ENCODE peak calls at places on chromosomes 11 and 22, in four cellular contexts. I is stimulated activated CD4-positive, alpha-beta T cell treated with anti-CD3 and anti-CD28 coated beads, Interleukin-12 subunit alpha, Interleukin-12 subunit beta, amount 100 ng/mL, for 4 hours; K is stimulated activated CD8-positive, alpha-beta memory T cell treated with anti-CD3 and anti-CD28 coated beads, Interleukin-15, amount 100 ng/mL, for 24 hours; R is CD4-positive, alpha-beta T cell. E is an unnamed sample.

GRCh38 chr11:29022676-29023075 is 914.5 kb downstream of the METTL15 start:
- DNase-seq in I (no peak), K (no peak), R (no peak), E (no peak)

GRCh38 chr22:25419247-25420113 is 145.0 kb upstream of the GRK3 start:
- DNase-seq in I (no peak), K (no peak), R (no peak), E (peak)

GRCh38 chr11:1876361-1877063 is 15.2 kb downstream of the PRR33 start:
- DNase-seq in I (no peak), K (no peak), R (no peak), E (peak)

GRCh38 chr22:36595968-36596367 is 67.0 kb upstream of the EIF3D start:
- DNase-seq in I (no peak), K (no peak), R (no peak), E (no peak)

GRCh38 chr11:115561116-115561515 is 56.9 kb upstream of the CADM1 start:
- DNase-seq in I (no peak), K (no peak), R (no peak), E (no peak)

GRCh38 chr22:24964441-24964840 is 11.9 kb downstream of the KIAA1671 start:
- DNase-seq in I (no peak), K (no peak), R (no peak), E (no peak)

GRCh38 chr11:127875076-127875475 is 712.3 kb downstream of the ETS1 start:
- DNase-seq in I (no peak), K (no peak), R (no peak), E (no peak)

GRCh38 chr11:19723572-19724342 is 11.1 kb downstream of the NAV2 start:
- DNase-seq in I (peak), K (no peak), R (peak), E (no peak)

GRCh38 chr11:46335271-46335670 is 12.0 kb upstream of the DGKZ start:
- DNase-seq in I (no peak), K (no peak), R (no peak), E (no peak)

GRCh38 chr11:78810489-78811090 is 235.9 kb upstream of the NARS2 start:
- DNase-seq in I (no peak), K (no peak), R (no peak), E (no peak)

E was measured in MV-4-11.